ENCODE peak calls at places on chromosomes 7 and 10, in five cellular contexts. One of them, this sample, is unnamed.

GRCh38 chr7:13279854-13280435 is 592.5 kb downstream of the ARL4A start:
- DNase-seq in Caki2: no peak
- DNase-seq in stimulated activated naive CD8-positive, alpha-beta T cell treated with anti-CD3 and anti-CD28 coated beads, Interleukin-15, Interleukin-2, amounts not matched to agents 100 U/mL and 50 U/mL, for 24 hours: no peak
- DNase-seq in GDM1: no peak
- DNase-seq in AG08396: no peak
- DNase-seq in this sample: no peak

GRCh38 chr7:105675873-105676484 is 94.7 kb upstream of the EFCAB10 start:
- DNase-seq in Caki2: no peak
- DNase-seq in stimulated activated naive CD8-positive, alpha-beta T cell treated with anti-CD3 and anti-CD28 coated beads, Interleukin-15, Interleukin-2, amounts not matched to agents 100 U/mL and 50 U/mL, for 24 hours: peak
- DNase-seq in GDM1: peak
- DNase-seq in AG08396: no peak
- DNase-seq in this sample: peak

GRCh38 chr7:105760549-105761447 is 115.6 kb downstream of the ATXN7L1 start:
- DNase-seq in Caki2: peak
- DNase-seq in stimulated activated naive CD8-positive, alpha-beta T cell treated with anti-CD3 and anti-CD28 coated beads, Interleukin-15, Interleukin-2, amounts not matched to agents 100 U/mL and 50 U/mL, for 24 hours: peak
- DNase-seq in GDM1: no peak
- DNase-seq in AG08396: no peak
- DNase-seq in this sample: no peak

GRCh38 chr10:110903280-110904278 is 15.4 kb downstream of the BBIP1 start:
- DNase-seq in Caki2: no peak
- DNase-seq in stimulated activated naive CD8-positive, alpha-beta T cell treated with anti-CD3 and anti-CD28 coated beads, Interleukin-15, Interleukin-2, amounts not matched to agents 100 U/mL and 50 U/mL, for 24 hours: no peak
- DNase-seq in GDM1: no peak
- DNase-seq in AG08396: no peak
- DNase-seq in this sample: peak

GRCh38 chr10:69567920-69568319 is 5.3 kb downstream of the NEUROG3 start:
- DNase-seq in Caki2: peak
- DNase-seq in stimulated activated naive CD8-positive, alpha-beta T cell treated with anti-CD3 and anti-CD28 coated beads, Interleukin-15, Interleukin-2, amounts not matched to agents 100 U/mL and 50 U/mL, for 24 hours: peak
- DNase-seq in GDM1: no peak
- DNase-seq in AG08396: peak
- DNase-seq in this sample: peak

GRCh38 chr10:5860039-5860438 is 29.7 kb downstream of the ANKRD16 start:
- DNase-seq in Caki2: no peak
- DNase-seq in stimulated activated naive CD8-positive, alpha-beta T cell treated with anti-CD3 and anti-CD28 coated beads, Interleukin-15, Interleukin-2, amounts not matched to agents 100 U/mL and 50 U/mL, for 24 hours: no peak
- DNase-seq in GDM1: no peak
- DNase-seq in AG08396: no peak
- DNase-seq in this sample: no peak

GRCh38 chr7:141697211-141697871 is 4.6 kb downstream of the DENND11 start:
- DNase-seq in Caki2: peak
- DNase-seq in stimulated activated naive CD8-positive, alpha-beta T cell treated with anti-CD3 and anti-CD28 coated beads, Interleukin-15, Interleukin-2, amounts not matched to agents 100 U/mL and 50 U/mL, for 24 hours: no peak
- DNase-seq in GDM1: no peak
- DNase-seq in AG08396: no peak
- DNase-seq in this sample: no peak

GRCh38 chr7:80480566-80480965 is 31.3 kb downstream of the GNAT3 start:
- DNase-seq in Caki2: peak
- DNase-seq in stimulated activated naive CD8-positive, alpha-beta T cell treated with anti-CD3 and anti-CD28 coated beads, Interleukin-15, Interleukin-2, amounts not matched to agents 100 U/mL and 50 U/mL, for 24 hours: no peak
- DNase-seq in GDM1: no peak
- DNase-seq in AG08396: no peak
- DNase-seq in this sample: no peak

GRCh38 chr10:130024779-130025178 is 60.7 kb upstream of the EBF3 start:
- DNase-seq in Caki2: no peak
- DNase-seq in stimulated activated naive CD8-positive, alpha-beta T cell treated with anti-CD3 and anti-CD28 coated beads, Interleukin-15, Interleukin-2, amounts not matched to agents 100 U/mL and 50 U/mL, for 24 hours: no peak
- DNase-seq in GDM1: no peak
- DNase-seq in AG08396: no peak
- DNase-seq in this sample: no peak

GRCh38 chr10:84537447-84537931 is 209.1 kb downstream of the CCSER2 start:
- DNase-seq in Caki2: peak
- DNase-seq in stimulated activated naive CD8-positive, alpha-beta T cell treated with anti-CD3 and anti-CD28 coated beads, Interleukin-15, Interleukin-2, amounts not matched to agents 100 U/mL and 50 U/mL, for 24 hours: peak
- DNase-seq in GDM1: peak
- DNase-seq in AG08396: peak
- DNase-seq in this sample: peak

GRCh38 chr7:38656976-38657375 is 25.8 kb upstream of the AMPH start:
- DNase-seq in Caki2: no peak
- DNase-seq in stimulated activated naive CD8-positive, alpha-beta T cell treated with anti-CD3 and anti-CD28 coated beads, Interleukin-15, Interleukin-2, amounts not matched to agents 100 U/mL and 50 U/mL, for 24 hours: no peak
- DNase-seq in GDM1: no peak
- DNase-seq in AG08396: no peak
- DNase-seq in this sample: no peak